ENCODE peak calls at places on chromosomes 3 and 15, in five cellular contexts. C is putamen; X is non-pigmented ciliary epithelial cell; N is A549; L is activated CD8-positive, alpha-beta T cell treated with anti-CD3 and anti-CD28 coated beads, Interleukin-2, amount 10 ng/mL, durations not matched to agents 7 days and 5 days. Y is an unnamed sample.

GRCh38 chr3:51706021-51706485 is 815 bp upstream of the GRM2 start:
- DNase-seq in C (no peak), X (no peak), N (no peak), L (no peak), Y (no peak)

GRCh38 chr3:192675958-192676649 is 51.2 kb downstream of the FGF12 start:
- DNase-seq in C (no peak), X (no peak), N (no peak), L (no peak), Y (no peak)

GRCh38 chr15:61946778-61947177 is 113.5 kb downstream of the VPS13C start:
- DNase-seq in C (no peak), X (no peak), N (no peak), L (no peak), Y (peak)

GRCh38 chr3:184608209-184608608 is 46.6 kb downstream of the EPHB3 start:
- DNase-seq in C (no peak), X (no peak), N (no peak), L (no peak), Y (no peak)

GRCh38 chr15:32774022-32774421 is 56.2 kb downstream of the GREM1 start:
- DNase-seq in C (no peak), X (peak), N (peak), L (no peak), Y (peak)

GRCh38 chr3:73509812-73510211 is 114.9 kb downstream of the PDZRN3 start:
- DNase-seq in C (no peak), X (no peak), N (no peak), L (no peak), Y (no peak)

GRCh38 chr3:153752405-153753027 is 368.7 kb upstream of the ARHGEF26 start:
- DNase-seq in C (no peak), X (no peak), N (no peak), L (no peak), Y (no peak)

GRCh38 chr3:55206000-55206399 is 278.1 kb upstream of the LRTM1 start:
- DNase-seq in C (no peak), X (no peak), N (no peak), L (no peak), Y (no peak)

GRCh38 chr15:24856397-24857093 is 98.2 kb upstream of the SNRPN start:
- DNase-seq in C (peak), X (no peak), N (no peak), L (no peak), Y (no peak)

GRCh38 chr15:37891754-37892368 is 42.6 kb upstream of the TMCO5A start:
- DNase-seq in C (peak), X (no peak), N (peak), L (no peak), Y (no peak)

Y was measured in HS-27A.